ENCODE peak calls at places on chromosomes 11 and 22, in seven cellular contexts. O is neuronal stem cell, T is IMR-90, X is mesendoderm, N is H9, H is H1, C is trophoblast cell. A is an unnamed sample.

GRCh38 chr22:38176170-38176741 is 5.4 kb downstream of the PLA2G6 start:
- DNase-seq in O (no peak), T (peak), X (no peak), N (no peak), H (no peak), C (peak), A (peak)

GRCh38 chr11:46513934-46514342 is 79.9 kb downstream of the AMBRA1 start:
- DNase-seq in O (no peak), T (peak), X (peak), N (no peak), H (no peak), C (no peak), A (peak)

GRCh38 chr11:11963842-11964773 is 44.3 kb downstream of the DKK3 start:
- DNase-seq in O (no peak), T (no peak), X (no peak), N (peak), H (peak), C (no peak), A (no peak)

GRCh38 chr22:35641494-35642120 is 6.6 kb upstream of the APOL6 start:
- DNase-seq in O (no peak), T (no peak), X (no peak), N (no peak), H (peak), C (no peak), A (no peak)

GRCh38 chr22:46336119-46337078 is 885 bp downstream of the TRMU start:
- DNase-seq in O (peak), T (peak), X (peak), N (no peak), H (no peak), C (peak), A (peak)

GRCh38 chr11:73653996-73654395 is 7.6 kb downstream of the PLEKHB1 start:
- DNase-seq in O (no peak), T (no peak), X (no peak), N (no peak), H (no peak), C (no peak), A (no peak)

GRCh38 chr11:76288166-76288978 is 82.1 kb upstream of the WNT11 start:
- DNase-seq in O (no peak), T (no peak), X (no peak), N (no peak), H (no peak), C (no peak), A (no peak)

GRCh38 chr22:45788530-45788929 is 116.9 kb downstream of the ATXN10 start:
- DNase-seq in O (no peak), T (no peak), X (no peak), N (no peak), H (no peak), C (no peak), A (no peak)

GRCh38 chr11:2515401-2516275 is 70.8 kb downstream of the KCNQ1 start:
- DNase-seq in O (no peak), T (no peak), X (no peak), N (no peak), H (no peak), C (no peak), A (no peak)

GRCh38 chr22:32752868-32753520 is 48.5 kb upstream of the TIMP3 start:
- DNase-seq in O (no peak), T (peak), X (no peak), N (no peak), H (no peak), C (no peak), A (peak)

GRCh38 chr11:365831-366230 is 3.5 kb upstream of the B4GALNT4 start:
- DNase-seq in O (no peak), T (no peak), X (no peak), N (no peak), H (no peak), C (no peak), A (no peak)

GRCh38 chr11:6541356-6541755 is 44.3 kb downstream of the DNHD1 start:
- DNase-seq in O (no peak), T (no peak), X (no peak), N (no peak), H (no peak), C (no peak), A (no peak)

GRCh38 chr11:130813638-130814037 is 102.6 kb downstream of the SNX19 start:
- DNase-seq in O (no peak), T (no peak), X (no peak), N (no peak), H (no peak), C (no peak), A (no peak)

GRCh38 chr22:49838771-49839717 is 11.4 kb upstream of the BRD1 start:
- DNase-seq in O (no peak), T (peak), X (peak), N (peak), H (peak), C (peak), A (no peak)

GRCh38 chr11:112221263-112221835 is 4.9 kb upstream of the PTS start:
- DNase-seq in O (no peak), T (no peak), X (peak), N (no peak), H (no peak), C (peak), A (no peak)

GRCh38 chr22:45284705-45285305 is at the start of gene UPK3A:
- DNase-seq in O (peak), T (no peak), X (peak), N (peak), H (peak), C (peak), A (peak)

GRCh38 chr11:85725510-85726258 is 39.7 kb upstream of the CCDC89 start:
- DNase-seq in O (no peak), T (peak), X (peak), N (no peak), H (no peak), C (peak), A (peak)

GRCh38 chr22:42418811-42419243 is 13.4 kb downstream of the NFAM1 start:
- DNase-seq in O (no peak), T (no peak), X (no peak), N (no peak), H (peak), C (no peak), A (no peak)

GRCh38 chr22:34845391-34845790 is 220.6 kb upstream of the ISX start:
- DNase-seq in O (no peak), T (no peak), X (no peak), N (no peak), H (no peak), C (no peak), A (no peak)

GRCh38 chr11:102361100-102362021 is 14.3 kb downstream of the BIRC2 start:
- DNase-seq in O (no peak), T (peak), X (no peak), N (no peak), H (no peak), C (no peak), A (peak)

GRCh38 chr22:42966389-42966998 is 48.5 kb downstream of the PACSIN2 start:
- DNase-seq in O (no peak), T (no peak), X (no peak), N (no peak), H (no peak), C (no peak), A (no peak)

GRCh38 chr11:19083166-19083565 is 22.6 kb upstream of the MRGPRX2 start:
- DNase-seq in O (no peak), T (no peak), X (no peak), N (no peak), H (no peak), C (no peak), A (no peak)

GRCh38 chr11:118883368-118884071 is at the start of gene CXCR5:
- DNase-seq in O (no peak), T (peak), X (peak), N (no peak), H (no peak), C (peak), A (peak)

GRCh38 chr11:106077609-106078517 is at the start of gene AASDHPPT:
- DNase-seq in O (no peak), T (peak), X (no peak), N (no peak), H (no peak), C (no peak), A (no peak)

GRCh38 chr11:9120659-9121350 is 29.4 kb upstream of the SCUBE2 start:
- DNase-seq in O (peak), T (no peak), X (peak), N (peak), H (peak), C (peak), A (no peak)

GRCh38 chr11:104625246-104625645 is 273.0 kb downstream of the CASP12 start:
- DNase-seq in O (no peak), T (peak), X (no peak), N (no peak), H (no peak), C (no peak), A (no peak)

GRCh38 chr11:77207618-77208313 is 79.7 kb downstream of the MYO7A start:
- DNase-seq in O (no peak), T (no peak), X (no peak), N (no peak), H (no peak), C (no peak), A (no peak)

GRCh38 chr11:86706341-86707131 is 34.1 kb upstream of the ME3 start:
- DNase-seq in O (no peak), T (no peak), X (no peak), N (no peak), H (no peak), C (no peak), A (peak)

GRCh38 chr22:35376728-35377472 is 4.0 kb upstream of the HMOX1 start:
- DNase-seq in O (peak), T (peak), X (peak), N (peak), H (peak), C (peak), A (peak)

GRCh38 chr22:24124247-24124646 is 57.0 kb upstream of the SUSD2 start:
- DNase-seq in O (no peak), T (no peak), X (no peak), N (no peak), H (no peak), C (no peak), A (no peak)

GRCh38 chr11:17629113-17629512 is 82.1 kb downstream of the OTOG start:
- DNase-seq in O (no peak), T (no peak), X (no peak), N (no peak), H (no peak), C (no peak), A (no peak)

GRCh38 chr11:72735495-72736027 is 16.6 kb downstream of the ARAP1 start:
- DNase-seq in O (no peak), T (peak), X (peak), N (peak), H (no peak), C (peak), A (peak)

GRCh38 chr11:116504541-116505149 is 268.1 kb downstream of the BUD13 start:
- DNase-seq in O (no peak), T (no peak), X (no peak), N (no peak), H (peak), C (no peak), A (no peak)

GRCh38 chr11:117385471-117385870 is 57.8 kb downstream of the CEP164 start:
- DNase-seq in O (no peak), T (no peak), X (no peak), N (no peak), H (no peak), C (no peak), A (no peak)

GRCh38 chr11:61273151-61274078 is 21.7 kb downstream of the VWCE start:
- DNase-seq in O (no peak), T (no peak), X (no peak), N (no peak), H (no peak), C (no peak), A (no peak)

GRCh38 chr11:8338138-8338537 is 74.5 kb upstream of the LMO1 start:
- DNase-seq in O (no peak), T (peak), X (peak), N (peak), H (peak), C (peak), A (peak)

DNA sequence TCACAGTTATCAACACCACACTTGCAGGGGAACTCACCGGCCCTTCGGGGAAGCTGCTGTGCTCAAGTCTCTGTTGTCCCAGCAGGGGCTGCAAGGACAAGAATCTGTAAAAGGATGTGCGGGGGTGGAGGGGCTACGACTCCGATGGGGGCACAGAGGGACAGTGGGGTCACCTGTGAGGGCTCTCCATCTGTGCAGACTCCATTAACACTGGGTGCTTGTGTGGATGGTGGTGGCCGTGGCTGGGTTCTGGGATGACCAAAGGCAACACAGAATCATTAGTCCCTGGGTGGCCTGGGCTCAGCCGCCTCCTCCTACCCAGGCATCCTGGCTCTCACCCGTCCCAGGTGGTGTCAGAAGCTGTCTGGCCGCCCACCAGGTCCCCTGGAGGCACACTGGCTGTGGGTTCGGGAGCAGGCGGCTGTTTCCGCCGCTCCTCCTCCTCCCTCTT is 10.2 kb upstream of the RBM4B start:
- DNase-seq in O (no peak), T (no peak), X (no peak), N (no peak), H (no peak), C (no peak), A (no peak)
- H2BK5ac ChIP-seq in O (peak), T (no peak), X (no peak), N (no peak), H (no peak), C (no peak), A (no peak)

GRCh38 chr22:28773461-28773867 is 969 bp downstream of the CCDC117 start:
- DNase-seq in O (no peak), T (peak), X (no peak), N (no peak), H (no peak), C (no peak), A (peak)
- H3K23ac ChIP-seq in O (no peak), T (peak), X (no peak), N (no peak), H (no peak), C (no peak), A (no peak)

DNA sequence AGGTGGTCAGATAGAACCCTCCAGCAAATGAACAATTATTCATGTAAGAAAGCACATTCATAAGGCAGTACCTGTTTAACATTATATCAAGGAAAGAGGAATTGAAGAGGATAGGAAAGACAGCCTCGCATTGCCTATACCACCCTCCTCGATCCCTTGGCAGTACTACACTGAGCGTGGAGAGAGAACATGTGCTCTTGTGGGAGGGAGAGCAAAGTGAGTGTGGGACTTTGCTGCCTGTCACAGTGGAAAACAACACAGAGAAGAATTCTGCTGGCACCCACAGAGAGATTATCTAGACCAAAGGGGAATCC is 17.5 kb upstream of the DDX10 start:
- DNase-seq in O (no peak), T (no peak), X (no peak), N (no peak), H (no peak), C (peak), A (no peak)
- H2BK120ac ChIP-seq in O (no peak), T (no peak), X (no peak), N (no peak), H (no peak), C (peak), A (no peak)

GRCh38 chr11:82871646-82872045 is 28.6 kb downstream of the PRCP start:
- DNase-seq in O (no peak), T (no peak), X (no peak), N (no peak), H (no peak), C (no peak), A (no peak)

GRCh38 chr11:82865841-82866240 is 34.4 kb downstream of the PRCP start:
- DNase-seq in O (no peak), T (peak), X (no peak), N (no peak), H (no peak), C (no peak), A (peak)

GRCh38 chr11:82864268-82864667 is 36.0 kb downstream of the PRCP start:
- DNase-seq in O (no peak), T (peak), X (peak), N (peak), H (no peak), C (peak), A (peak)

GRCh38 chr11:82869657-82870056 is 30.6 kb downstream of the PRCP start:
- DNase-seq in O (no peak), T (no peak), X (no peak), N (no peak), H (no peak), C (no peak), A (peak)

GRCh38 chr11:82867495-82868082 is 32.6 kb downstream of the PRCP start:
- DNase-seq in O (peak), T (peak), X (peak), N (peak), H (peak), C (peak), A (peak)
- H2BK5ac ChIP-seq in O (no peak), T (no peak), X (no peak), N (no peak), H (no peak), C (no peak), A (no peak)

DNA sequence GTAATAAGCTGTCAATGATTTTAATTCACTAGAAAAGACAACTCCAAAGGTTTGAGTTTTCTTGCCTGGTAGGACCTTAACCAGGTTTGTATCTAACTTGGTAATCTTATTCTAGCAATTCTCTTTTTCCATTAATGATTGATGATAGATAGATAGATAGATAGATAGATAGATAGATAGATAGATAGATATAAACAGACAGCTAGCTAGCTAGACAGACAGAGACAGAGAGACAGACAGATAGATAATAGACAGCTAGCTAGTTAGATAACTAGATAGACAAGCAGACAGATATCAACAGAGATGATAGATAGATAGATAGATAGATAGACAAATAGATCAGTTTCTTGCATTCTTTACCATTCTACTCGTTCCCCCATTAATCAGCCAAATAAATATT is 15.3 kb downstream of the TMPRSS6 start:
- DNase-seq in O (no peak), T (no peak), X (no peak), N (no peak), H (no peak), C (no peak), A (no peak)
- H3K23ac ChIP-seq in O (no peak), T (no peak), X (no peak), N (no peak), H (no peak), C (no peak), A (no peak)

GRCh38 chr11:4658629-4659453 is 15.1 kb downstream of the OR51E1 start:
- DNase-seq in O (no peak), T (peak), X (peak), N (no peak), H (no peak), C (no peak), A (no peak)

GRCh38 chr11:4664791-4665190 is 21.0 kb downstream of the OR51E1 start:
- DNase-seq in O (no peak), T (peak), X (no peak), N (no peak), H (no peak), C (no peak), A (no peak)

GRCh38 chr11:4665424-4665823 is 21.6 kb downstream of the OR51E1 start:
- DNase-seq in O (no peak), T (peak), X (no peak), N (no peak), H (no peak), C (no peak), A (peak)

DNA sequence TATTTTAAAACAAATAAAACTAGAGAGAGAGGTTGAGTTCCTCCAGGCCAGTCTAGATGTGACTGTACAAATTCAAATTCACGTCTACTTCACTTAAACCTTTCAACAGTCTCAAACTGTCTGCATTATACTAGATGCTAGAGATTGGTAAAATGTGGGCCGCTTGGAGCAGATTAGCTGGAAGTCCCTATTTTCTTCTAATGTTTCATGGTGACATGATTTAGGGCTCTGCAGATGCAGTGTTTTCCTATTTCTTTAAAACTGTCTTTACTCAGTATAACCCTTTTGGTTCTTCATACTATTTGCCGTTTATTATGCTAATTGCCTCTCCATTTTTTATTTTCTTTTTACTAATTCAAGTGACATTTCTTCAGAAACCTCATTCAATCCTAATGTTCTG is 20.4 kb downstream of the OR51E1 start:
- DNase-seq in O (no peak), T (no peak), X (no peak), N (no peak), H (no peak), C (no peak), A (no peak)
- H2BK120ac ChIP-seq in O (no peak), T (no peak), X (no peak), N (no peak), H (no peak), C (no peak), A (no peak)

DNA sequence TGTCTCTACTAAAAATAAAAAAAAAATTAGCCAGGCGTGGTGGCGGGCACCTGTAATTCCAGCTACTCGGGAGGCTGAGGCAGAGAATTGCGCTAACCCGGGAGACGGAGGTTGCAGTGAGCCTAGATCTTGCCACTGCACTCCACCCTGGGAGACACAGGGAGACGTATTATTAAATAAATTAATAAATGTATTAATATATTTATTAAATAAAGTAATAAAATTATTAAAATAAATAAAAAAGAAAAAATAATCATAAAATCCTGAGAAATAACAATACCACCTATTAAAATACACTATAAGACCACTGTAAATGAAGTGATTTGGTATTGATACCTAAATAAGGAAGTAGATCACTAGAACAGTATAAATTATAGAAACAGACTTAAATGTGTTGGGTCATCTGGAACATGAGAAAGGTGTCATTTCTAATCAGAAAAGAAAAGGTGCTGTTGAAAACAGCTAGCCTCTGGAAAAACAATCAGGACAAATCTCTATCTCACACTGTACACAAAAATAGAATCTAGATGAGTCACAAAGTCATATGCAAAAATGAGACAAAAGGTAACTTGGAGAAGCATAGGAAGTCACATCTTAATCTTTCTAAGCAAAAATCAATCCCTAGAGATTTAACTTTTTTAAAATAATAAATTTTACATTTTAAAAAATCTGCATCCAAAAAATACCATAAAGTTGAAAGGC is 43.2 kb upstream of the UBASH3B start:
- DNase-seq in O (no peak), T (no peak), X (no peak), N (no peak), H (no peak), C (peak), A (no peak)
- H2BK5ac ChIP-seq in O (no peak), T (no peak), X (no peak), N (no peak), H (no peak), C (no peak), A (no peak)

A was measured in mesenchymal stem cell.